ENCODE peak calls at places on chromosomes 5 and 9, in four cellular contexts. G is left cardiac atrium; E is nephron progenitor cell; V is CD8-positive, alpha-beta T cell. O is an unnamed sample.

GRCh38 chr9:97548819-97549540 is 47.5 kb downstream of the TMOD1 start:
- DNase-seq in G (no peak), E (no peak), V (no peak), O (no peak)

GRCh38 chr9:133927041-133927440 is 65.1 kb downstream of the VAV2 start:
- DNase-seq in G (no peak), E (no peak), V (no peak), O (no peak)

GRCh38 chr5:161547573-161548471 is 1.3 kb upstream of the GABRB2 start:
- DNase-seq in G (peak), E (peak), V (no peak), O (no peak)

GRCh38 chr9:95181226-95181818 is 136.2 kb downstream of the FANCC start:
- DNase-seq in G (no peak), E (no peak), V (no peak), O (no peak)

GRCh38 chr5:110478899-110479298 is 247.6 kb downstream of the TMEM232 start:
- DNase-seq in G (no peak), E (no peak), V (no peak), O (no peak)

GRCh38 chr9:92328225-92328624 is 2.5 kb downstream of the CENPP start:
- DNase-seq in G (no peak), E (no peak), V (no peak), O (no peak)

GRCh38 chr9:111957856-111958631 is 61.4 kb downstream of the UGCG start:
- DNase-seq in G (peak), E (no peak), V (peak), O (no peak)

GRCh38 chr5:35513612-35514011 is 104.1 kb upstream of the SPEF2 start:
- DNase-seq in G (no peak), E (no peak), V (no peak), O (no peak)

GRCh38 chr9:86097510-86098224 is 1.7 kb downstream of the GOLM1 start:
- DNase-seq in G (no peak), E (no peak), V (no peak), O (no peak)

GRCh38 chr5:1312206-1312605 is 17.3 kb upstream of the TERT start:
- DNase-seq in G (no peak), E (peak), V (peak), O (peak)

O was measured in left ventricle myocardium inferior.